ENCODE peak calls at places on chromosomes 11 and 22, in nine cellular contexts. Z is activated naive CD4-positive, alpha-beta T cell treated with anti-CD3 and anti-CD28 coated beads for 36 hours; U is stimulated activated CD4-positive, alpha-beta T cell treated with anti-CD3 and anti-CD28 coated beads, Interleukin-4, amount 100 ng/mL, for 48 hours; O is ovary; I is psoas muscle; W is effector CD4-positive, alpha-beta T cell; V is ACHN; A is stimulated activated CD8-positive, alpha-beta memory T cell treated with anti-CD3 and anti-CD28 coated beads, Interleukin-4, amount 100 ng/mL, for 4 hours; J is NCI-H1417 treated with DMSO at 0.1 percent for 48 hours. Y is an unnamed sample.

GRCh38 chr11:114340311-114341131 is 44.3 kb downstream of the NNMT start:
- DNase-seq in J (peak), W (peak), I (peak), O (peak), V (peak), Z (peak), A (no peak), U (no peak), Y (peak)

GRCh38 chr11:131689049-131689925 is 318.9 kb downstream of the NTM start:
- DNase-seq in V (no peak), A (no peak), U (no peak), O (no peak), W (no peak), Z (no peak), J (no peak), I (peak), Y (no peak)

GRCh38 chr22:38345782-38346181 is 28.5 kb upstream of the CSNK1E start:
- DNase-seq in O (peak), W (no peak), A (no peak), V (no peak), J (no peak), I (no peak), Z (no peak), U (no peak), Y (no peak)

GRCh38 chr11:68998390-68998911 is 14.6 kb downstream of the MRGPRF start:
- DNase-seq in W (no peak), A (no peak), U (no peak), O (no peak), I (peak), Z (no peak), J (no peak), V (no peak), Y (peak)

GRCh38 chr11:6320411-6321207 is at the start of gene CAVIN3:
- DNase-seq in W (no peak), U (peak), V (no peak), I (peak), Z (peak), A (no peak), J (no peak), O (peak), Y (peak)

GRCh38 chr22:30573594-30574094 is 821 bp downstream of the GAL3ST1 start:
- DNase-seq in A (no peak), W (no peak), V (peak), Z (no peak), U (no peak), O (no peak), I (peak), J (no peak), Y (peak)

GRCh38 chr11:34053161-34053686 is 1.7 kb downstream of the CAPRIN1 start:
- DNase-seq in Z (peak), U (peak), V (peak), I (peak), O (peak), A (peak), J (peak), W (peak), Y (peak)

GRCh38 chr11:1559103-1559951 is 12.7 kb downstream of the DUSP8 start:
- DNase-seq in Z (no peak), V (peak), J (no peak), W (no peak), O (peak), U (no peak), I (peak), A (no peak), Y (peak)

GRCh38 chr11:33507356-33507755 is 193.3 kb downstream of the C11orf91 start:
- DNase-seq in W (no peak), Z (no peak), V (no peak), A (no peak), O (no peak), I (no peak), U (no peak), J (no peak), Y (no peak)

GRCh38 chr11:17286332-17286731 is 9.8 kb downstream of the NUCB2 start:
- DNase-seq in A (no peak), I (no peak), Z (no peak), V (no peak), O (no peak), W (no peak), J (no peak), U (no peak), Y (no peak)

GRCh38 chr11:10658621-10659338 is 34.8 kb downstream of the IRAG1 start:
- DNase-seq in W (no peak), V (no peak), I (no peak), J (no peak), O (no peak), U (no peak), Z (no peak), A (no peak), Y (no peak)

GRCh38 chr22:20990184-20991180 is 8.4 kb downstream of the LZTR1 start:
- DNase-seq in W (no peak), A (no peak), V (no peak), U (no peak), I (no peak), J (no peak), O (peak), Z (no peak), Y (no peak)

GRCh38 chr22:29702931-29703594 is 16.7 kb upstream of the CABP7 start:
- DNase-seq in U (no peak), O (no peak), I (peak), Z (no peak), W (no peak), V (no peak), J (no peak), A (no peak), Y (no peak)

GRCh38 chr11:47161134-47161854 is 15.4 kb downstream of the ARFGAP2 start:
- DNase-seq in A (no peak), V (peak), J (no peak), U (peak), Z (peak), W (peak), O (peak), I (peak), Y (peak)

GRCh38 chr22:49571326-49571725 is 256.3 kb downstream of the BRD1 start:
- DNase-seq in W (no peak), Z (no peak), J (no peak), A (no peak), U (no peak), O (peak), V (no peak), I (no peak), Y (no peak)

GRCh38 chr22:37274380-37274862 is 7.9 kb upstream of the CYTH4 start:
- DNase-seq in W (no peak), I (peak), Z (no peak), A (no peak), O (no peak), V (no peak), J (no peak), U (no peak), Y (no peak)

GRCh38 chr11:107716884-107717532 is 5.2 kb upstream of the SLN start:
- DNase-seq in O (no peak), A (no peak), V (peak), W (no peak), Z (no peak), J (no peak), I (no peak), U (no peak), Y (no peak)

GRCh38 chr11:10975287-10975721 is 117.5 kb upstream of the ZBED5 start:
- DNase-seq in A (no peak), O (no peak), U (no peak), J (no peak), W (no peak), Z (no peak), V (no peak), I (no peak), Y (no peak)

GRCh38 chr11:117978982-117979381 is 7.2 kb upstream of the IL10RA start:
- DNase-seq in U (no peak), W (no peak), A (no peak), O (no peak), J (no peak), Z (no peak), I (no peak), V (no peak), Y (no peak)

GRCh38 chr22:48319321-48320047 is 1508.2 kb downstream of the BRD1 start:
- DNase-seq in J (no peak), U (no peak), O (peak), Z (no peak), A (no peak), I (peak), V (no peak), W (no peak), Y (no peak)

GRCh38 chr22:21961886-21962654 is 9.4 kb upstream of the PPM1F start:
- DNase-seq in W (no peak), U (no peak), O (no peak), A (no peak), J (no peak), I (no peak), Z (no peak), V (no peak), Y (no peak)

GRCh38 chr11:9922806-9923205 is 258.9 kb downstream of the SWAP70 start:
- DNase-seq in I (no peak), U (no peak), Z (no peak), J (no peak), O (no peak), A (no peak), V (no peak), W (no peak), Y (no peak)

GRCh38 chr11:120526241-120526640 is 14.7 kb downstream of the GRIK4 start:
- DNase-seq in J (no peak), V (no peak), W (no peak), O (peak), I (peak), U (no peak), A (no peak), Z (no peak), Y (no peak)

GRCh38 chr11:102171101-102171500 is 60.9 kb downstream of the YAP1 start:
- DNase-seq in Z (no peak), V (peak), W (no peak), A (no peak), I (no peak), O (no peak), J (no peak), U (no peak), Y (no peak)

GRCh38 chr22:22855085-22855484 is 32.5 kb upstream of the IGLL5 start:
- DNase-seq in J (no peak), A (no peak), Z (no peak), U (no peak), V (no peak), I (no peak), O (no peak), W (no peak), Y (no peak)

GRCh38 chr22:37781434-37782059 is 26.2 kb upstream of the GCAT start:
- DNase-seq in I (no peak), W (no peak), V (peak), O (peak), J (no peak), Z (no peak), U (no peak), A (no peak), Y (no peak)

GRCh38 chr11:74141274-74141695 is 29.5 kb downstream of the C2CD3 start:
- DNase-seq in A (no peak), I (no peak), U (no peak), J (no peak), O (no peak), Z (no peak), W (no peak), V (peak), Y (peak)

GRCh38 chr11:64880240-64881001 is 2.0 kb upstream of the EHD1 start:
- DNase-seq in W (no peak), U (no peak), Z (peak), I (peak), V (no peak), J (no peak), O (no peak), A (no peak), Y (no peak)

GRCh38 chr11:17414317-17414737 is 25.9 kb upstream of the KCNJ11 start:
- DNase-seq in V (no peak), O (no peak), I (peak), J (no peak), W (no peak), Z (no peak), A (no peak), U (no peak), Y (no peak)

GRCh38 chr11:6474806-6475500 is 1.2 kb upstream of the TRIM3 start:
- DNase-seq in U (no peak), W (no peak), V (no peak), J (no peak), Z (no peak), O (no peak), I (no peak), A (no peak), Y (no peak)

GRCh38 chr11:69192282-69192681 is 36.5 kb downstream of the SMIM38 start:
- DNase-seq in U (no peak), O (no peak), V (no peak), Z (no peak), A (no peak), J (no peak), I (no peak), W (no peak), Y (no peak)

GRCh38 chr11:3036419-3036818 is 20.8 kb downstream of the CARS1 start:
- DNase-seq in A (no peak), I (no peak), Z (no peak), J (no peak), V (no peak), U (no peak), O (no peak), W (no peak), Y (no peak)

GRCh38 chr11:94245121-94245520 is 59.3 kb upstream of the IZUMO1R start:
- DNase-seq in V (no peak), Z (no peak), A (no peak), U (no peak), O (no peak), I (no peak), W (no peak), J (no peak), Y (no peak)

GRCh38 chr22:30943368-30943767 is 25.2 kb downstream of the MORC2 start:
- DNase-seq in V (no peak), U (no peak), W (peak), A (no peak), J (no peak), Z (peak), O (no peak), I (no peak), Y (no peak)

Y was measured in SW480.